ENCODE peak calls at places on chromosomes 5 and 9, in six cellular contexts. One of them, this sample, is unnamed.

GRCh38 chr5:96718635-96719077 is 56.5 kb downstream of the CAST start:
- DNase-seq in HT-29: peak
- DNase-seq in heart right ventricle: peak
- DNase-seq in neural crest cell: no peak
- DNase-seq in T-helper 2 cell treated with Interferon-gamma antibody and Interleukin-4, amounts not matched to agents 5 μg/mL and 100 μg/mL, for 36 hours: no peak
- DNase-seq in RPMI7951: peak
- DNase-seq in this sample: no peak

GRCh38 chr9:133792721-133793470 is 54.7 kb upstream of the SARDH start:
- DNase-seq in RPMI7951: peak
- DNase-seq in neural crest cell: peak
- DNase-seq in T-helper 2 cell treated with Interferon-gamma antibody and Interleukin-4, amounts not matched to agents 5 μg/mL and 100 μg/mL, for 36 hours: peak
- DNase-seq in heart right ventricle: peak
- DNase-seq in HT-29: peak
- DNase-seq in this sample: peak

GRCh38 chr5:141475625-141476131 is at the start of gene PCDHGC3:
- DNase-seq in neural crest cell: peak
- DNase-seq in HT-29: peak
- DNase-seq in heart right ventricle: peak
- DNase-seq in T-helper 2 cell treated with Interferon-gamma antibody and Interleukin-4, amounts not matched to agents 5 μg/mL and 100 μg/mL, for 36 hours: peak
- DNase-seq in RPMI7951: peak
- DNase-seq in this sample: no peak

GRCh38 chr5:154520861-154521453 is 42.9 kb upstream of the HAND1 start:
- DNase-seq in neural crest cell: peak
- DNase-seq in RPMI7951: no peak
- DNase-seq in heart right ventricle: no peak
- DNase-seq in HT-29: peak
- DNase-seq in T-helper 2 cell treated with Interferon-gamma antibody and Interleukin-4, amounts not matched to agents 5 μg/mL and 100 μg/mL, for 36 hours: no peak
- DNase-seq in this sample: peak

GRCh38 chr9:136050706-136051567 is 44.2 kb downstream of the NACC2 start:
- DNase-seq in HT-29: peak
- DNase-seq in RPMI7951: no peak
- DNase-seq in T-helper 2 cell treated with Interferon-gamma antibody and Interleukin-4, amounts not matched to agents 5 μg/mL and 100 μg/mL, for 36 hours: no peak
- DNase-seq in heart right ventricle: no peak
- DNase-seq in neural crest cell: peak
- DNase-seq in this sample: peak

GRCh38 chr9:137689745-137690529 is 71.1 kb downstream of the EHMT1 start:
- DNase-seq in neural crest cell: no peak
- DNase-seq in heart right ventricle: no peak
- DNase-seq in HT-29: peak
- DNase-seq in T-helper 2 cell treated with Interferon-gamma antibody and Interleukin-4, amounts not matched to agents 5 μg/mL and 100 μg/mL, for 36 hours: no peak
- DNase-seq in RPMI7951: no peak
- DNase-seq in this sample: no peak

GRCh38 chr5:14665110-14665822 is 748 bp downstream of the OTULIN start:
- DNase-seq in T-helper 2 cell treated with Interferon-gamma antibody and Interleukin-4, amounts not matched to agents 5 μg/mL and 100 μg/mL, for 36 hours: no peak
- DNase-seq in neural crest cell: peak
- DNase-seq in RPMI7951: peak
- DNase-seq in HT-29: peak
- DNase-seq in heart right ventricle: peak
- DNase-seq in this sample: peak

GRCh38 chr9:90926920-90927319 is 125.3 kb downstream of the SYK start:
- DNase-seq in neural crest cell: no peak
- DNase-seq in heart right ventricle: no peak
- DNase-seq in HT-29: no peak
- DNase-seq in RPMI7951: no peak
- DNase-seq in T-helper 2 cell treated with Interferon-gamma antibody and Interleukin-4, amounts not matched to agents 5 μg/mL and 100 μg/mL, for 36 hours: no peak
- DNase-seq in this sample: no peak

GRCh38 chr9:10208691-10209069 is 404.1 kb downstream of the PTPRD start:
- DNase-seq in RPMI7951: no peak
- DNase-seq in neural crest cell: no peak
- DNase-seq in heart right ventricle: no peak
- DNase-seq in HT-29: no peak
- DNase-seq in T-helper 2 cell treated with Interferon-gamma antibody and Interleukin-4, amounts not matched to agents 5 μg/mL and 100 μg/mL, for 36 hours: no peak
- DNase-seq in this sample: no peak

GRCh38 chr5:140108093-140109049 is 5.5 kb upstream of the PURA start:
- DNase-seq in T-helper 2 cell treated with Interferon-gamma antibody and Interleukin-4, amounts not matched to agents 5 μg/mL and 100 μg/mL, for 36 hours: no peak
- DNase-seq in HT-29: peak
- DNase-seq in RPMI7951: no peak
- DNase-seq in heart right ventricle: peak
- DNase-seq in neural crest cell: peak
- DNase-seq in this sample: no peak

GRCh38 chr5:131379071-131379538 is 115.3 kb downstream of the CDC42SE2 start:
- DNase-seq in heart right ventricle: no peak
- DNase-seq in neural crest cell: no peak
- DNase-seq in HT-29: peak
- DNase-seq in RPMI7951: no peak
- DNase-seq in T-helper 2 cell treated with Interferon-gamma antibody and Interleukin-4, amounts not matched to agents 5 μg/mL and 100 μg/mL, for 36 hours: no peak
- DNase-seq in this sample: no peak

GRCh38 chr5:65765582-65765981 is 43.6 kb downstream of the NLN start:
- DNase-seq in heart right ventricle: no peak
- DNase-seq in HT-29: no peak
- DNase-seq in T-helper 2 cell treated with Interferon-gamma antibody and Interleukin-4, amounts not matched to agents 5 μg/mL and 100 μg/mL, for 36 hours: no peak
- DNase-seq in RPMI7951: no peak
- DNase-seq in neural crest cell: no peak
- DNase-seq in this sample: no peak

GRCh38 chr9:99180662-99181061 is 41.1 kb downstream of the ALG2 start:
- DNase-seq in neural crest cell: no peak
- DNase-seq in heart right ventricle: no peak
- DNase-seq in HT-29: no peak
- DNase-seq in RPMI7951: no peak
- DNase-seq in T-helper 2 cell treated with Interferon-gamma antibody and Interleukin-4, amounts not matched to agents 5 μg/mL and 100 μg/mL, for 36 hours: no peak
- DNase-seq in this sample: no peak

GRCh38 chr9:81609782-81610738 is 79.3 kb downstream of the TLE1 start:
- DNase-seq in RPMI7951: peak
- DNase-seq in HT-29: no peak
- DNase-seq in neural crest cell: no peak
- DNase-seq in heart right ventricle: no peak
- DNase-seq in T-helper 2 cell treated with Interferon-gamma antibody and Interleukin-4, amounts not matched to agents 5 μg/mL and 100 μg/mL, for 36 hours: no peak
- DNase-seq in this sample: no peak